ENCODE peak calls at places on chromosomes 3 and 15, in seven cellular contexts. Y, E, R, G, I, S and V are unnamed samples.

GRCh38 chr3:113794526-113794925 is 44.1 kb upstream of the GRAMD1C start:
- DNase-seq in Y (no peak), E (no peak), R (no peak), G (no peak), I (no peak), S (no peak), V (no peak)

GRCh38 chr15:43977072-43977884 is 150.5 kb downstream of the WDR76 start:
- DNase-seq in Y (peak; percentile 29), E (no peak), R (peak; percentile 63), G (no peak), I (peak; percentile 22), S (no peak), V (peak; percentile 48)

GRCh38 chr3:39721076-39721475 is 88.3 kb upstream of the MYRIP start:
- DNase-seq in Y (no peak), E (no peak), R (no peak), G (no peak), I (no peak), S (no peak), V (no peak)

GRCh38 chr3:73381551-73381950 is 243.2 kb downstream of the PDZRN3 start:
- DNase-seq in Y (no peak), E (no peak), R (no peak), G (no peak), I (no peak), S (no peak), V (no peak)

GRCh38 chr3:167872941-167873340 is 137.4 kb downstream of the SERPINI1 start:
- DNase-seq in Y (no peak), E (no peak), R (no peak), G (no peak), I (no peak), S (no peak), V (no peak)

GRCh38 chr3:168249048-168249538 is 153.4 kb upstream of the GOLIM4 start:
- DNase-seq in Y (peak; percentile 14), E (peak; percentile 17), R (no peak), G (no peak), I (no peak), S (no peak), V (no peak)

GRCh38 chr15:51053571-51053970 is 41.1 kb downstream of the TNFAIP8L3 start:
- DNase-seq in Y (no peak), E (no peak), R (no peak), G (no peak), I (no peak), S (no peak), V (no peak)

GRCh38 chr3:14425574-14426304 is 23.3 kb downstream of the SLC6A6 start:
- DNase-seq in Y (no peak), E (no peak), R (no peak), G (no peak), I (no peak), S (no peak), V (no peak)

GRCh38 chr3:71875461-71875947 is 90.6 kb upstream of the PROK2 start:
- DNase-seq in Y (peak; percentile 74), E (peak; percentile 53), R (peak; percentile 50), G (peak; percentile 62), I (peak; percentile 43), S (peak; percentile 88), V (peak; percentile 42)

GRCh38 chr3:31495971-31496370 is 36.8 kb upstream of the STT3B start:
- DNase-seq in Y (no peak), E (peak; percentile 50), R (no peak), G (no peak), I (no peak), S (no peak), V (no peak)

GRCh38 chr3:197752107-197752506 is 2.4 kb downstream of the FYTTD1 start:
- DNase-seq in Y (no peak), E (no peak), R (no peak), G (no peak), I (no peak), S (no peak), V (no peak)

GRCh38 chr3:68972358-68972979 is 40.1 kb upstream of the TAFA4 start:
- DNase-seq in Y (peak; percentile 65), E (peak; percentile 51), R (no peak), G (peak; percentile 33), I (peak; percentile 63), S (peak; percentile 53), V (peak; percentile 44)

GRCh38 chr3:109927161-109927560 is 589.8 kb upstream of the DPPA4 start:
- DNase-seq in Y (peak; percentile 35), E (peak; percentile 98), R (no peak), G (no peak), I (peak; percentile 40), S (no peak), V (peak; percentile 98)

GRCh38 chr3:190424478-190425439 is 24.9 kb downstream of the TMEM207 start:
- DNase-seq in Y (peak; percentile 76), E (peak; percentile 76), R (peak; percentile 20), G (peak; percentile 36), I (peak; percentile 77), S (peak; percentile 43), V (peak; percentile 78)

GRCh38 chr3:127162947-127163645 is 29.8 kb upstream of the PRR23E start:
- DNase-seq in Y (no peak), E (no peak), R (no peak), G (peak; percentile 49), I (no peak), S (no peak), V (no peak)

GRCh38 chr3:129065727-129066087 is 5.1 kb downstream of the GP9 start:
- DNase-seq in Y (no peak), E (no peak), R (no peak), G (no peak), I (no peak), S (no peak), V (no peak)

GRCh38 chr15:48671381-48672022 is 26.0 kb upstream of the FBN1 start:
- DNase-seq in Y (no peak), E (peak; percentile 89), R (no peak), G (peak; percentile 16), I (no peak), S (no peak), V (no peak)

GRCh38 chr15:85589873-85590272 is 204.9 kb downstream of the KLHL25 start:
- DNase-seq in Y (no peak), E (peak; percentile 79), R (no peak), G (no peak), I (peak; percentile 82), S (no peak), V (no peak)

GRCh38 chr3:193922034-193922774 is 213.7 kb upstream of the HES1 start:
- DNase-seq in Y (no peak), E (no peak), R (no peak), G (no peak), I (no peak), S (no peak), V (no peak)

GRCh38 chr15:48440084-48440483 is 108.9 kb downstream of the DUT start:
- DNase-seq in Y (no peak), E (peak; percentile 87), R (no peak), G (no peak), I (no peak), S (no peak), V (no peak)

GRCh38 chr3:49238274-49239127 is 38.5 kb downstream of the C3orf62 start:
- DNase-seq in Y (peak; percentile 99), E (peak; percentile 69), R (peak; percentile 34), G (peak; percentile 59), I (peak; percentile 88), S (no peak), V (no peak)

GRCh38 chr3:121975702-121976302 is 46.2 kb downstream of the ILDR1 start:
- DNase-seq in Y (peak; percentile 18), E (no peak), R (no peak), G (no peak), I (no peak), S (no peak), V (no peak)
- H2AFZ ChIP-seq in Y (no peak overlapping the region), E (no peak overlapping the region), R (no peak overlapping the region), G (no peak overlapping the region), I (no peak overlapping the region), S (no peak overlapping the region), V (no peak overlapping the region)

GRCh38 chr3:96022676-96023075 is 791.7 kb upstream of the EPHA6 start:
- DNase-seq in Y (no peak), E (no peak), R (no peak), G (no peak), I (no peak), S (no peak), V (no peak)

DNA sequence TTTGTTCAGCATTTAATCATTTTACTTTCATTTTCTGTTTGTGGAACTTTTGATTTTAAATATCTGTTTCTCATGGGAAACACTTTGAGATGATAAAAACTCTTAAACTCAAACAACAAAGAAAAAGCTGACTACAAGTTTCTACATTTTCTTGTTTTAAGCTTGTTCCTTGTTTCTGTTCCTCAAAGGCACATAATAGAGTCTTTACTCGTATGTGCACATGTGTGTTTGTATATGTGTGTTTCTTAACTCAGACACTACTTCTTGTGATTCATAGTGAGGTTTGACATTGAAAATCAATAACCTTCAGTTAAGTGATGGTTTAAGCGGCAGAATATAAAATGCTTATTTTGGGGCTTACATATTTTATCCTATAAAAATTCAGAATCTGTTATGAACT is 786.7 kb upstream of the EPHA6 start:
- DNase-seq in Y (no peak), E (no peak), R (no peak), G (no peak), I (no peak), S (no peak), V (no peak)
- TF ChIP-seq POLR2A in Y (no peak), E (no peak), R (no peak), G (no peak), I (no peak), S (no peak), V (no peak)

GRCh38 chr15:81483496-81483895 is 109.5 kb upstream of the TMC3 start:
- DNase-seq in Y (no peak), E (no peak), R (no peak), G (no peak), I (no peak), S (no peak), V (no peak)
- H2AFZ ChIP-seq in Y (no peak overlapping the region), E (no peak overlapping the region), R (no peak overlapping the region), G (no peak overlapping the region), I (no peak overlapping the region), S (no peak overlapping the region), V (no peak overlapping the region)

GRCh38 chr15:90201150-90201943 is at the start of gene SEMA4B:
- DNase-seq in Y (peak; percentile 53), E (peak; percentile 32), R (no peak), G (peak; percentile 94), I (peak; percentile 36), S (no peak), V (no peak)
- TF ChIP-seq POLR2A in Y (peak; percentile 90), E (peak; percentile 32), R (peak; percentile 80), G (peak; percentile 53), I (no peak), S (no peak), V (peak; percentile 54)

GRCh38 chr3:104291878-104292277 is 1074.8 kb upstream of the ALCAM start:
- DNase-seq in Y (no peak), E (no peak), R (no peak), G (no peak), I (no peak), S (no peak), V (no peak)
- H2AFZ ChIP-seq in Y (peak overlapping the region; percentile 7), E (no peak overlapping the region), R (peak overlapping the region; percentile 90), G (no peak overlapping the region), I (no peak overlapping the region), S (no peak overlapping the region), V (no peak overlapping the region)

GRCh38 chr3:184360834-184361531 is 422 bp downstream of the CLCN2 start:
- DNase-seq in Y (peak; percentile 18), E (no peak), R (no peak), G (no peak), I (no peak), S (no peak), V (no peak)
- TF ChIP-seq POLR2A in Y (no peak), E (no peak), R (no peak), G (no peak), I (no peak), S (no peak), V (no peak)

GRCh38 chr3:108589998-108590323 is 439 bp downstream of the DZIP3 start:
- DNase-seq in Y (no peak), E (no peak), R (no peak), G (no peak), I (no peak), S (no peak), V (no peak)
- H2AFZ ChIP-seq in Y (peak overlapping the region; percentile 76), E (peak overlapping the region; percentile 98), R (peak overlapping the region; percentile 95), G (peak overlapping the region; percentile 92), I (peak overlapping the region; percentile 62), S (peak overlapping the region; percentile 57), V (no peak overlapping the region)